ENCODE peak calls at places on chromosomes 6 and 20, in eight cellular contexts. C is psoas muscle; W is chondrocyte; U is adipocyte; R is GM23248; F is activated CD4-positive, alpha-beta T cell treated with anti-CD3 and anti-CD28 coated beads for 4 hours; I is activated CD8-positive, alpha-beta memory T cell treated with anti-CD3 and anti-CD28 coated beads for 1 hour; T is NCI-H1092 treated with DMSO at 0.1 percent for 48 hours. D is an unnamed sample.
A peak's percentile ranks its signal among the peaks of the same experiment; 100 is the strongest.

GRCh38 chr20:24842591-24843442 is 106.3 kb upstream of the CST7 start:
- DNase-seq in I (no peak), R (no peak), C (no peak), F (no peak), T (no peak), W (no peak), U (peak; percentile 51), D (no peak)

GRCh38 chr6:20112206-20112605 is 100.1 kb downstream of the MBOAT1 start:
- DNase-seq in U (no peak), W (no peak), T (no peak), I (no peak), F (no peak), C (no peak), R (no peak), D (no peak)

GRCh38 chr20:36574278-36575065 is 1.1 kb downstream of the TGIF2 start:
- DNase-seq in T (no peak), W (no peak), R (peak; percentile 69), U (peak; percentile 78), I (no peak), F (peak; percentile 80), C (peak; percentile 44), D (peak; percentile 52)

GRCh38 chr6:167997642-167998041 is at the start of gene KIF25:
- DNase-seq in I (no peak), R (no peak), C (no peak), W (no peak), U (no peak), T (no peak), F (no peak), D (no peak)

GRCh38 chr6:32488085-32488484 is 42.0 kb downstream of the HLA-DRB5 start:
- DNase-seq in T (no peak), C (no peak), R (no peak), U (no peak), F (no peak), W (no peak), I (no peak), D (no peak)

GRCh38 chr6:154112181-154112809 is 73.3 kb downstream of the OPRM1 start:
- DNase-seq in T (no peak), F (no peak), R (peak; percentile 6), C (no peak), I (no peak), U (no peak), W (no peak), D (no peak)

GRCh38 chr6:156848533-156848932 is 71.4 kb downstream of the ARID1B start:
- DNase-seq in F (no peak), U (no peak), R (no peak), T (peak; percentile 71), W (no peak), I (no peak), C (peak; percentile 48), D (no peak)

GRCh38 chr20:47326718-47327137 is 29.8 kb downstream of the ZMYND8 start:
- DNase-seq in U (peak; percentile 39), W (no peak), T (no peak), R (peak; percentile 52), C (no peak), I (no peak), F (no peak), D (no peak)

GRCh38 chr6:155121699-155122098 is 126.6 kb downstream of the TIAM2 start:
- DNase-seq in C (peak; percentile 35), F (no peak), W (no peak), U (peak; percentile 55), I (no peak), T (no peak), R (peak; percentile 59), D (no peak)